ENCODE peak calls at places on chromosomes 4 and X, in six cellular contexts. K is caudate nucleus, Y is cardiac muscle cell, J is fibroblast of the conjunctiva, T is omental fat pad, G is nephron progenitor cell. X is an unnamed sample.

GRCh38 chr4:173057442-173057841 is 111.2 kb upstream of the GALNT7 start:
- DNase-seq in K (no peak), Y (no peak), J (no peak), T (no peak), G (no peak), X (no peak)

GRCh38 chr4:8517946-8518345 is 62.2 kb upstream of the GPR78 start:
- DNase-seq in K (no peak), Y (no peak), J (no peak), T (no peak), G (no peak), X (peak; percentile 16)

GRCh38 chr4:48234575-48234974 is 35.1 kb downstream of the TEC start:
- DNase-seq in K (no peak), Y (no peak), J (no peak), T (no peak), G (no peak), X (no peak)

GRCh38 chrX:103373581-103373980 is 2.8 kb upstream of the BEX3 start:
- DNase-seq in K (no peak), Y (no peak), J (no peak), T (no peak), G (no peak), X (no peak)

GRCh38 chr4:140305053-140305452 is 68.4 kb upstream of the SCOC start:
- DNase-seq in K (no peak), Y (no peak), J (no peak), T (no peak), G (no peak), X (no peak)

GRCh38 chr4:54439831-54440243 is 210.7 kb downstream of the PDGFRA start:
- DNase-seq in K (peak; percentile 1), Y (peak; percentile 85), J (peak; percentile 26), T (no peak), G (no peak), X (no peak)

GRCh38 chr4:6332042-6332668 is 62.5 kb downstream of the WFS1 start:
- DNase-seq in K (no peak), Y (peak; percentile 46), J (no peak), T (no peak), G (peak; percentile 72), X (no peak)

GRCh38 chr4:30380404-30380998 is 339.7 kb upstream of the PCDH7 start:
- DNase-seq in K (no peak), Y (peak; percentile 81), J (peak; percentile 24), T (no peak), G (peak; percentile 54), X (no peak)

GRCh38 chr4:147957446-147957845 is 225.6 kb downstream of the ARHGAP10 start:
- DNase-seq in K (no peak), Y (no peak), J (no peak), T (no peak), G (no peak), X (no peak)

GRCh38 chr4:38860788-38861424 is 4.3 kb upstream of the TLR6 start:
- DNase-seq in K (no peak), Y (peak; percentile 59), J (no peak), T (no peak), G (peak; percentile 49), X (no peak)

GRCh38 chr4:169377367-169377766 is 106.6 kb upstream of the SH3RF1 start:
- DNase-seq in K (no peak), Y (no peak), J (no peak), T (no peak), G (no peak), X (no peak)

GRCh38 chr4:80240976-80241375 is 25.5 kb upstream of the FGF5 start:
- DNase-seq in K (no peak), Y (no peak), J (no peak), T (no peak), G (no peak), X (no peak)

GRCh38 chr4:146437778-146438177 is 84.0 kb downstream of the SLC10A7 start:
- DNase-seq in K (no peak), Y (no peak), J (no peak), T (no peak), G (no peak), X (no peak)

GRCh38 chr4:141179474-141180026 is 41.1 kb upstream of the ZNF330 start:
- DNase-seq in K (no peak), Y (no peak), J (no peak), T (no peak), G (no peak), X (no peak)